ENCODE peak calls at places on chromosomes 16 and 17, in four cellular contexts. E is heart left ventricle, B is A549, T is right lobe of liver. S is an unnamed sample.

GRCh38 chr17:61411114-61411943 is 11.7 kb downstream of the TBX2 start:
- DNase-seq in E (peak), B (peak), T (peak), S (peak)

GRCh38 chr16:50268352-50268751 is 2.0 kb downstream of the ADCY7 start:
- DNase-seq in E (peak), T (no peak), B (no peak), S (no peak)

GRCh38 chr17:2050246-2050866 is 4.5 kb upstream of the HIC1 start:
- DNase-seq in E (peak), T (peak), B (peak), S (peak)

GRCh38 chr17:45384047-45384799 is 48.4 kb downstream of the ARHGAP27 start:
- DNase-seq in T (no peak), B (no peak), E (no peak), S (no peak)

GRCh38 chr16:16000685-16001084 is 51.3 kb downstream of the ABCC1 start:
- DNase-seq in B (no peak), E (no peak), T (no peak), S (no peak)

GRCh38 chr17:76561332-76561731 is 21.5 kb downstream of the PRCD start:
- DNase-seq in E (peak), B (no peak), T (no peak), S (no peak)

GRCh38 chr17:6523330-6523729 is 33.0 kb downstream of the PITPNM3 start:
- DNase-seq in E (no peak), T (peak), B (peak), S (peak)

GRCh38 chr16:85142129-85142513 is 29.8 kb upstream of the CIBAR2 start:
- DNase-seq in B (no peak), T (no peak), E (no peak), S (no peak)

GRCh38 chr16:26196310-26196709 is 504.6 kb downstream of the HS3ST4 start:
- DNase-seq in E (no peak), T (no peak), B (no peak), S (no peak)

GRCh38 chr16:65249768-65250167 is 127.9 kb upstream of the CDH11 start:
- DNase-seq in B (no peak), T (peak), E (peak), S (peak)

GRCh38 chr17:17815062-17815406 is 21.8 kb downstream of the SREBF1 start:
- DNase-seq in B (no peak), E (peak), T (no peak), S (peak)

GRCh38 chr17:39972271-39972670 is 8.3 kb upstream of the PSMD3 start:
- DNase-seq in T (no peak), E (no peak), B (no peak), S (no peak)

GRCh38 chr17:1541367-1541904 is 21.2 kb downstream of the PITPNA start:
- DNase-seq in E (no peak), T (no peak), B (no peak), S (no peak)

GRCh38 chr16:65309294-65309850 is 187.5 kb upstream of the CDH11 start:
- DNase-seq in B (no peak), E (no peak), T (no peak), S (no peak)

GRCh38 chr16:3957344-3957980 is 76.9 kb upstream of the CREBBP start:
- DNase-seq in E (no peak), B (no peak), T (no peak), S (no peak)

GRCh38 chr16:3961449-3961849 is 80.9 kb upstream of the CREBBP start:
- DNase-seq in T (no peak), B (peak), E (no peak), S (no peak)

GRCh38 chr16:3959148-3959547 is 78.6 kb upstream of the CREBBP start:
- DNase-seq in E (peak), T (no peak), B (peak), S (peak)

GRCh38 chr16:3963203-3963602 is 82.7 kb upstream of the CREBBP start:
- DNase-seq in T (no peak), B (no peak), E (no peak), S (no peak)

DNA sequence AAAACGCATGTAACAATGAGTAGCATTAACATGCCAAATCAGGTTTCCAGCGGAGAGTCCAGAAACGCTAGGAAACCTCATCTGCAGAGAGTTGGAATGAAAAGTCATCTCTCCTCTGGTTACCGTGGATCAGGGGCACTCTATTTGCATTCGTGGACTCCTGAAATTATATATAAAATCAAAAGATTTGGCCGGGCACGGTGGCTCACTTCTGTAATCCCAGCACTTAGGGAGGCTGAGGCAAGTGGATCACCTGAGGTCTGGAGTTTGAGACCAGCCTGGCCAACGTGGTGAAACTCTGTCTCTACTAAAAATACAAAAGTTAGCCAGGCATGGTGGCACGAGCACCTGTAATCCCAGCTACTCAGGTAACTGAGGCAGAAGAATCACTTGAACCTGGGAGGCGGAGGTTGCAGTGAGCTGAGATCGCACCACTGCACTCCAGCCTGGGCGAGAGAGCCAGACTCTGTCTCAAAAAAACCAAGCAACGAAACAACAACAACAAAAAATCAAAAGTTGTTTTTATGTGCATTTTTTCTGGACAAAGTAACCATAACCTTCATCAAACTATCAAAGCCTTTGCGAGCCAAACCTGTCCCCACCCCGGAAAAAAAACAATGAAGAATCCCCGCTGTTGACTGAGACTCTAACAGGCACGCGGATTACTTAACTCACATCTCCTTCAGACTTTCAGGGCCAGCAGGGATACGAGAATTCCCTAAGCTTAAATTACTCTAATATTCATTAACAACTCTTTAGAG is 79.7 kb upstream of the CREBBP start:
- DNase-seq in T (no peak), B (no peak), E (no peak), S (no peak)
- H3K4me3 ChIP-seq in T (peak), B (peak), E (peak), S (no peak)

DNA sequence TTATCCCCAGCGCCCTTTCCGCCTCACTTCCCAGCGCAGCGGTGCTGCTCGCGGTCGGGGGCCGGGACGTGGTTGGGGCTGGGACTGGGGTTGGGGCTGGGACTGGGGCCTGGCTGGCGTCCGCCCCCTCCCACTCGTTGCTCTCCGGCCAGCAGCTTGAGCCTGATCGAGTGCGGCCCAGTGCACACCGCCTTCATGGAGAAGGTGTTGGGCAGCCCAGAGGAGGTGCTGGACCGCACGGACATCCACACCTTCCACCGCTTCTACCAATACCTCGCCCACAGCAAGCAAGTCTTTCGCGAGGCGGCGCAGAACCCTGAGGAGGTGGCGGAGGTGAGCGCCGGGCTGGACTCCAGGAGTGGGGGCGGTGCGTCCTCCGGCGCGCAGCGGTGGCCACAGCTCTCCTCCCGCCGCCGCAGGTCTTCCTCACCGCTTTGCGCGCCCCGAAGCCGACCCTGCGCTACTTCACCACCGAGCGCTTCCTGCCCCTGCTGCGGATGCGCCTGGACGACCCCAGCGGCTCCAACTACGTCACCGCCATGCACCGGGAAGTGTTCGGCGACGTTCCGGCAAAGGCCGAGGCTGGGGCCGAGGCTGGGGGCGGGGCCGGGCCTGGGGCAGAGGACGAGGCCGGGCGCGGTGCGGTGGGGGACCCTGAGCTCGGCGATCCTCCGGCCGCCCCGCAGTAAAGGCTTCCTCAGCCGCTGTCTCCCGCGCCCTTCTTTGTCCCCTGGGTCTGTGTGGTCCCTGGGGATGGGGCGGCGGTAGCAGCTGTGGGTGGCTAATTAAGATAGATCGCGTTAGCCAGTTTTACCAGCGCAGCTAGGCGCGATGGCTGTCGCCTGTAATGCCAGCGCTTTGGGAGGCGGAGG is 1.8 kb downstream of the HSD17B1 start:
- DNase-seq in B (peak), T (peak), E (peak), S (peak)
- TF ChIP-seq POLR2A in B (peak), T (peak), E (no peak), S (peak)

GRCh38 chr17:57441270-57441600 is 184.9 kb downstream of the MSI2 start:
- DNase-seq in B (no peak), T (no peak), E (no peak), S (no peak)
- H3K27ac ChIP-seq in B (peak), T (no peak), E (peak), S (peak)

DNA sequence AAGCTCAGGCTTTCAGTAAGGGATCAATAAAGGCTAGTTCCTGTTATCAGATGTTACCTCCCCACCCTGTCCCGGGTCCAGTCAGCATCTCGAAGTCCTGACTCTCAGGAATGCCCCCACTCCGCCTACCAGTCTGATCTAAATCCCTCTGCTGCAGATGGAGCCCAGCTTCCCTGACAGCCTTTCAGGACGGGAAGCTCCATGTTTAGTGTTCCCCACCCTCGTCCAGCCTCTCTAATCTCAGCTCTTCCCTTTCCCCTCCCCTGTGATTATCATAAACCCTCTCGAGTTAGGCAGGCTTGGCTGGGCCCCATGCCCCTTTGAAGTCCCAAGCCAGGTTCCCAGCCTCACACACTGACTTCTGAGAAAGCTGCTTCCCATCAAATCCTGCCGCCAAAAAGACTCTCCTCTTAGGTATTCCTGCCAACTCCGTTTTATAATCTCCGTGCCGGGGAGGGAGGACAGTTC is 16.6 kb upstream of the ETV4 start:
- DNase-seq in T (no peak), B (no peak), E (no peak), S (no peak)
- H3K4me3 ChIP-seq in T (no peak), B (no peak), E (no peak), S (no peak)

DNA sequence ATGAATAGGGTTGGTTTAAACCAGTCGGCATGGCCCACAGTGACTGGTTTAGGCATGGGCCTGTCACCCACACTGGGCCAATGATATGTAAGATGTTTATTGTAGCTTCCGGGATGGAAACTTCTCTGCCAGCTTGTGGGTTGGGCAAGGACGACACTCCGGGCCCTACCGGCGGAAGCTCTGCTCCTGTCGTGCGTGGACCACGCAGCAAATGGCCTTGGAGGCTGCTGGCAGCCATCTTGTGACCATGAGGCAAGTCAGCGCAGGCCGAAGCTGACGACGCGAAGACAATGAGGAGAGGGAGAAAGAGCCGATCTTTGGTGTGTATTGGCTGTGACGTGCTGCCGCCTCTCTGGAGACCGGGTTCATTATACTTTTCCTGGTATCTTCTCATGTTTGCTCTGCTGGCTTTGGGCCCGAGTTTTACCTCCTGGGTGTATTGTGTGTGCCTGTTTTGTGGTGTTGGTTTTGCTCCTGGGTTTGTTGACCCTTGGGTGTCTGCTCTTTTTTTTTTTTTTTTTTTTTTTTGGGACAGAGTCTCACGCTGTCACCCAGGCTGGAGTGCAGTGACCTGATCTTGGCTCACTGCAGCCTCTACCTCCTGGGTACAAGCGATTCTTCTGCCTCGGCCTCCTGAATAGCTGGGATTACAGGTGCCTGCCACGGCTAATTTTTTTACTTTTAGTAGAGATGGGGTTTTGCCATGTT is 15.4 kb downstream of the SLC25A10 start:
- DNase-seq in E (no peak), B (no peak), T (peak), S (no peak)
- TF ChIP-seq POLR2A in E (no peak), B (no peak), T (peak), S (no peak)

DNA sequence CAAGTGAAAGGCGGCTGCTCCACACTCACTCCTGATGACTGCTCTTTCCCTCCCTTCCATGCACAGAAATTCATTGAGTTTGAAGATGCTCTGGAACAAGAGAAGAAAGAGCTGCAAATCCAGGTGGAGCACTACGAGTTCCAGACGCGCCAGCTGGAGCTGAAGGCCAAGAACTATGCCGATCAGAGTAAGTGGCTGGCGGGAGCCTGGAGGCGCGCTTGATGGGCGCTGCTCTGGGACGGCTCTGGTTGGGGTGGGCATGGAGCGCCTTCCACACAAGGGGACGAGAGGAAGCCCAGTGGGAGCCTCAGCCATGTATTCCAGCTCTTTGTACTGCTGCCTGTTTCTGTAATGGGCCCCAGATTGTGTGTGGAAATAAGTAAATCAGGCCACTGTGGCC is 18.5 kb downstream of the MAPK8IP3 start:
- DNase-seq in T (no peak), B (no peak), E (no peak), S (no peak)
- H3K27ac ChIP-seq in T (no peak), B (no peak), E (no peak), S (no peak)

GRCh38 chr16:1818873-1819525 is 7.6 kb downstream of the HAGH start:
- DNase-seq in B (no peak), T (no peak), E (no peak), S (no peak)

GRCh38 chr16:1819611-1820010 is 7.0 kb downstream of the HAGH start:
- DNase-seq in T (no peak), E (no peak), B (no peak), S (no peak)

GRCh38 chr16:1817716-1818115 is 8.9 kb downstream of the HAGH start:
- DNase-seq in B (no peak), T (peak), E (no peak), S (peak)

GRCh38 chr16:1817276-1817589 is 9.4 kb downstream of the HAGH start:
- DNase-seq in T (no peak), E (no peak), B (no peak), S (no peak)

GRCh38 chr16:1818204-1818872 is 8.3 kb downstream of the HAGH start:
- DNase-seq in B (no peak), E (no peak), T (no peak), S (peak)
- H3K4me3 ChIP-seq in B (no peak), E (no peak), T (no peak), S (no peak)

GRCh38 chr16:12021578-12022265 is 45.2 kb downstream of the SNX29 start:
- DNase-seq in E (no peak), T (no peak), B (no peak), S (no peak)

GRCh38 chr16:12020007-12020406 is 43.5 kb downstream of the SNX29 start:
- DNase-seq in T (no peak), E (no peak), B (no peak), S (no peak)

GRCh38 chr16:12016166-12016947 is 39.8 kb downstream of the SNX29 start:
- DNase-seq in B (no peak), T (no peak), E (no peak), S (no peak)

GRCh38 chr16:12017583-12017982 is 41.0 kb downstream of the SNX29 start:
- DNase-seq in B (no peak), T (no peak), E (no peak), S (no peak)
- TF ChIP-seq POLR2A in B (no peak), T (no peak), E (no peak), S (no peak)

GRCh38 chr17:74444406-74444805 is 12.5 kb downstream of the GPRC5C start:
- DNase-seq in E (peak), T (peak), B (no peak), S (peak)

GRCh38 chr17:74441537-74441936 is 9.6 kb downstream of the GPRC5C start:
- DNase-seq in T (no peak), B (no peak), E (no peak), S (no peak)

GRCh38 chr17:74442670-74443515 is 11.0 kb downstream of the GPRC5C start:
- DNase-seq in T (peak), B (peak), E (peak), S (peak)

GRCh38 chr17:74443516-74444296 is 11.8 kb downstream of the GPRC5C start:
- DNase-seq in B (no peak), E (no peak), T (no peak), S (peak)

DNA sequence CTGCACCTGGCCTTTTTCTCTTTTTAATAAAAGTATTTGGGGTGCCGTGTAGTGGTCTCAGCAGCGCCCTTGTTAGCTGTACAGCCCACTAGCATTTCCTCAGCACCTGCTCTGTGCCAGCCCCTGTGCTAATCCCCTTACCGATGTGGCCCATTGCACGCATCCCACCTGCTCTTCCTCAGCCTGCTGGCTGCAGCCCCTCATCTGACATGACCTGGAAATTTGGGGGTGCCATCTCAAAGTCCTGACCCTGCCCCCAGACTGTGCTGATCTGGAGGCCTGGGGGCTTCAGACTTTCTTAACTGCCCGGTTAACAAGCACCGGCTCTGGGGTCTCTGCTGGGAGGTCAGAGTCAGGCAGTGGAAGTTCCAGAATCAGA is 10.4 kb downstream of the GPRC5C start:
- DNase-seq in T (no peak), E (no peak), B (no peak), S (no peak)
- H3K27ac ChIP-seq in T (peak), E (peak), B (peak), S (peak)

GRCh38 chr16:66936462-66936861 is 1.1 kb downstream of the CES2 start:
- DNase-seq in E (peak), B (no peak), T (peak), S (peak)
- H3K4me3 ChIP-seq in E (peak), B (no peak), T (peak), S (peak)